ENCODE peak calls at places on chromosomes 6 and 20, in five cellular contexts. One of them, this sample, is unnamed.

GRCh38 chr20:4916991-4917881 is 84.1 kb downstream of the SLC23A2 start:
- DNase-seq in kidney: no peak
- DNase-seq in lung microvascular endothelial cell: peak
- DNase-seq in MV-4-11: no peak
- DNase-seq in NK-92 treated with Interleukin-12 subunit alpha and Interleukin-12 subunit beta, amount 100 ng/mL, for 24 hours: no peak
- DNase-seq in this sample: peak

GRCh38 chr6:107611060-107611824 is 121.3 kb downstream of the SOBP start:
- DNase-seq in NK-92 treated with Interleukin-12 subunit alpha and Interleukin-12 subunit beta, amount 100 ng/mL, for 24 hours: no peak
- DNase-seq in kidney: no peak
- DNase-seq in lung microvascular endothelial cell: no peak
- DNase-seq in MV-4-11: no peak
- DNase-seq in this sample: no peak

GRCh38 chr6:120965814-120966213 is 368.5 kb downstream of the TBC1D32 start:
- DNase-seq in kidney: no peak
- DNase-seq in MV-4-11: no peak
- DNase-seq in lung microvascular endothelial cell: no peak
- DNase-seq in NK-92 treated with Interleukin-12 subunit alpha and Interleukin-12 subunit beta, amount 100 ng/mL, for 24 hours: no peak
- DNase-seq in this sample: no peak

GRCh38 chr6:38579010-38579628 is 60.6 kb downstream of the BTBD9 start:
- DNase-seq in kidney: no peak
- DNase-seq in lung microvascular endothelial cell: peak
- DNase-seq in MV-4-11: no peak
- DNase-seq in NK-92 treated with Interleukin-12 subunit alpha and Interleukin-12 subunit beta, amount 100 ng/mL, for 24 hours: no peak
- DNase-seq in this sample: peak

GRCh38 chr6:160464744-160465143 is 116.6 kb downstream of the SLC22A3 start:
- DNase-seq in kidney: no peak
- DNase-seq in MV-4-11: no peak
- DNase-seq in NK-92 treated with Interleukin-12 subunit alpha and Interleukin-12 subunit beta, amount 100 ng/mL, for 24 hours: no peak
- DNase-seq in lung microvascular endothelial cell: no peak
- DNase-seq in this sample: no peak

GRCh38 chr20:51178153-51178552 is 155.2 kb upstream of the KCNG1 start:
- DNase-seq in NK-92 treated with Interleukin-12 subunit alpha and Interleukin-12 subunit beta, amount 100 ng/mL, for 24 hours: no peak
- DNase-seq in kidney: no peak
- DNase-seq in MV-4-11: no peak
- DNase-seq in lung microvascular endothelial cell: no peak
- DNase-seq in this sample: no peak

GRCh38 chr6:26411751-26412150 is 9.7 kb downstream of the BTN3A1 start:
- DNase-seq in MV-4-11: no peak
- DNase-seq in NK-92 treated with Interleukin-12 subunit alpha and Interleukin-12 subunit beta, amount 100 ng/mL, for 24 hours: no peak
- DNase-seq in lung microvascular endothelial cell: no peak
- DNase-seq in kidney: no peak
- DNase-seq in this sample: no peak

GRCh38 chr20:57147185-57147584 is 119.3 kb downstream of the BMP7 start:
- DNase-seq in lung microvascular endothelial cell: no peak
- DNase-seq in NK-92 treated with Interleukin-12 subunit alpha and Interleukin-12 subunit beta, amount 100 ng/mL, for 24 hours: no peak
- DNase-seq in MV-4-11: no peak
- DNase-seq in kidney: no peak
- DNase-seq in this sample: no peak

GRCh38 chr6:135812085-135812526 is 39.4 kb upstream of the PDE7B start:
- DNase-seq in NK-92 treated with Interleukin-12 subunit alpha and Interleukin-12 subunit beta, amount 100 ng/mL, for 24 hours: no peak
- DNase-seq in kidney: no peak
- DNase-seq in MV-4-11: no peak
- DNase-seq in lung microvascular endothelial cell: no peak
- DNase-seq in this sample: no peak

GRCh38 chr6:43331876-43332275 is 23.2 kb upstream of the CRIP3 start:
- DNase-seq in kidney: no peak
- DNase-seq in NK-92 treated with Interleukin-12 subunit alpha and Interleukin-12 subunit beta, amount 100 ng/mL, for 24 hours: no peak
- DNase-seq in lung microvascular endothelial cell: no peak
- DNase-seq in MV-4-11: peak
- DNase-seq in this sample: no peak

GRCh38 chr20:62449951-62450815 is 22.8 kb upstream of the RBBP8NL start:
- DNase-seq in NK-92 treated with Interleukin-12 subunit alpha and Interleukin-12 subunit beta, amount 100 ng/mL, for 24 hours: no peak
- DNase-seq in kidney: no peak
- DNase-seq in lung microvascular endothelial cell: no peak
- DNase-seq in MV-4-11: no peak
- DNase-seq in this sample: peak

This sample was measured in dermis blood vessel endothelial cell.